ENCODE peak calls at places on chromosomes 12 and 14, in six cellular contexts. U, N, X, A, H and Y are unnamed samples.
A peak's percentile ranks its signal among the peaks of the same experiment; 100 is the strongest.

GRCh38 chr12:101407054-101407437 is 526 bp downstream of the ARL1 start:
- DNase-seq in U (peak; percentile 6), N (no peak), X (no peak), A (no peak), H (no peak), Y (no peak)

GRCh38 chr14:21066882-21067502 is 3.1 kb upstream of the ARHGEF40 start:
- DNase-seq in U (peak; percentile 48), N (peak; percentile 29), X (no peak), A (peak; percentile 41), H (no peak), Y (no peak)

GRCh38 chr14:94171208-94171607 is 2.9 kb upstream of the PPP4R4 start:
- DNase-seq in U (no peak), N (no peak), X (no peak), A (no peak), H (peak; percentile 34), Y (peak; percentile 42)

GRCh38 chr14:60092516-60092915 is 793 bp downstream of the PCNX4 start:
- DNase-seq in U (peak; percentile 39), N (peak; percentile 11), X (no peak), A (peak; percentile 42), H (peak; percentile 38), Y (peak; percentile 41)

GRCh38 chr14:89540009-89540829 is 123.2 kb upstream of the FOXN3 start:
- DNase-seq in U (peak; percentile 89), N (no peak), X (no peak), A (no peak), H (no peak), Y (peak; percentile 38)

GRCh38 chr12:47894068-47894467 is 10.7 kb downstream of the VDR start:
- DNase-seq in U (no peak), N (no peak), X (no peak), A (no peak), H (no peak), Y (no peak)

GRCh38 chr14:67199016-67199415 is 9.8 kb downstream of the GARIN2 start:
- DNase-seq in U (no peak), N (no peak), X (no peak), A (no peak), H (no peak), Y (peak; percentile 19)

GRCh38 chr14:32419429-32419828 is 90.3 kb downstream of the AKAP6 start:
- DNase-seq in U (no peak), N (no peak), X (no peak), A (no peak), H (no peak), Y (no peak)

GRCh38 chr14:95294834-95295599 is 24.7 kb downstream of the CLMN start:
- DNase-seq in U (peak; percentile 39), N (no peak), X (no peak), A (peak; percentile 38), H (no peak), Y (no peak)
- TF ChIP-seq RFX5 in U (no peak), N (no peak), X (no peak), A (no peak), H (no peak), Y (no peak)

GRCh38 chr12:22431693-22432251 is 97.3 kb upstream of the ST8SIA1 start:
- DNase-seq in U (no peak), N (no peak), X (no peak), A (no peak), H (no peak), Y (no peak)

GRCh38 chr12:22435583-22435982 is 101.1 kb upstream of the ST8SIA1 start:
- DNase-seq in U (no peak), N (no peak), X (no peak), A (no peak), H (no peak), Y (no peak)

GRCh38 chr12:22437031-22437806 is 102.7 kb upstream of the ST8SIA1 start:
- DNase-seq in U (no peak), N (no peak), X (no peak), A (peak; percentile 26), H (no peak), Y (no peak)
- TF ChIP-seq RFX5 in U (no peak), N (no peak), X (no peak), A (no peak), H (no peak), Y (no peak)

GRCh38 chr12:4268549-4269181 is 4.9 kb upstream of the CCND2 start:
- DNase-seq in U (no peak), N (no peak), X (no peak), A (no peak), H (no peak), Y (no peak)
- TF ChIP-seq RFX5 in U (no peak), N (no peak), X (no peak), A (no peak), H (no peak), Y (no peak)

DNA sequence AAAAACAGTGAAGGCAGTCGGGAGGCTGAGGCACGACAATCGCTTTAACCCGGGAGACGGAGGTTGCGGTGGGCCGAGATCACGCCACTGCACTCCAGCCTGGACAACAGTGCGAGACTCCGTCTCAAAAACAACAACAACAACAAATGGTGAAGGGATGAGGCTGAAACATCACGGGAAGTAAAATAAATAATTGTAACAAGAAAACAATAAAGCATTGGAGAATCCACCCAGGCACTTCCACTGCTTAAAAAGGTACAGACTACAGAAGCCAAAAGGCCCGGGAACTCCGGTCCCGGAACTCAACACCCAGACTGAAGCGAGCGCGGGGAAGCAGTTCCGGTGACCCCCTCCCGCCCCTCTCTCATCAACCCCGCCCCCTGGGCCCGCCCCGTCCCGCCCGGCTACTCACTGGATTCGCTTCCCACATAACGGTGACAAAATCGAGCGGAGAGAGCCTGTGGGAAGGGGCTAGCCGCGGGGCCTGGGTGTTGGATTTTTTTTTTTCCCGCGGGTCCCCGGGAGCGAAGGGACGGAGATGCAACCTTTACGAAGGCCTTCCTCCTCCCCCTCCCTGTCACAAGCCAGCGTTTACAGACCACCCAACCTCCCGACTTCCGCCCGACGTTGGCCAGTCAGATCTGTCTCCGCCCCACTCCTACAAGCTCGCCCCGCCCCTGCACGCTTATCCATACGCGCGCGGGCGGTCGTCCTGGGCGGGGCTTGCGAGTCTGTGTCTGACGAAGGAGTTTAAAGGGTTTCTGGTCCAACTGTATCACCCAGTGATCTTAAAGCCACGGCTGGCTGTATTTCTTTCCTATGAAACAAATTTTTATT is at the start of gene PARP11:
- DNase-seq in U (peak; percentile 91), N (peak; percentile 76), X (peak; percentile 87), A (peak; percentile 98), H (peak; percentile 92), Y (peak; percentile 95)
- TF ChIP-seq RFX5 in U (no peak), N (no peak), X (peak; percentile 25), A (peak; percentile 32), H (peak; percentile 24), Y (no peak)

DNA sequence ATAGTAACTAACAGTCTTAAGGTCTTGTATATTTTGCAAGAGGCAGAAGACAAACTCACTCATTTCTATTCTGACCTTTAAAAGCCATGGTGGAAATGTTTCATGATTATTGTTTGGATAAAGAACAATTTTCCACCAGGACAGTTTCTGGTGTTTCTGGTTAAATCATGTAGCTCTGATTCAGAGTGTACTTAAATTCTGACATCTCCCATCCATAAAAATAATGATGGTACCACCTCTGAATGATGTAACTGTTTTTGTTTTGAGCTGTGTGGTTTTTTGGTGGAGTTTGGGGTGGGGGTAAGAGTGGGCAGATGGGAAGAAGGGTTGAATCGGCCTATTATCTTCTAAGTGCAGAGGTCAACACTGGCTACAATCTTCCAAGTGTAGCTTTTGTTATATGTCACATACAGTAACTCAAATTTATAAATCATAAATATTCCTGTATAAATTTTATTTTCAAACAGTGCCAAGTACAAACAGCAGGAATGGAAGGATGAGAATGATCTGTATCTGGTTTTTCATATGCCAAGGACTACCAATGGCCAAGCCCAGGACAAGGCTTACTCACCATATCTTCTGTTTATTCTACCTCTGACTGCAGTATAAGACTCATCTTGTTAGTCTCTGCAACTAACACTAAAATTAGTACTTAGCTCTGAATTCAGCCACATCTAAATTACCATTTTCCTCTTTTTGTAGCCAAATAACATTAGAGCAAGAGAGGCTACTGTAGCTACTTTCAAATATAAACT is 108.7 kb downstream of the BCAT1 start:
- DNase-seq in U (no peak), N (no peak), X (no peak), A (no peak), H (no peak), Y (peak; percentile 80)
- TF ChIP-seq RFX5 in U (no peak), N (no peak), X (no peak), A (no peak), H (no peak), Y (no peak)

GRCh38 chr14:99138999-99139865 is 132.8 kb downstream of the BCL11B start:
- DNase-seq in U (no peak), N (no peak), X (no peak), A (no peak), H (no peak), Y (no peak)
- TF ChIP-seq RFX5 in U (no peak), N (no peak), X (no peak), A (no peak), H (no peak), Y (no peak)

DNA sequence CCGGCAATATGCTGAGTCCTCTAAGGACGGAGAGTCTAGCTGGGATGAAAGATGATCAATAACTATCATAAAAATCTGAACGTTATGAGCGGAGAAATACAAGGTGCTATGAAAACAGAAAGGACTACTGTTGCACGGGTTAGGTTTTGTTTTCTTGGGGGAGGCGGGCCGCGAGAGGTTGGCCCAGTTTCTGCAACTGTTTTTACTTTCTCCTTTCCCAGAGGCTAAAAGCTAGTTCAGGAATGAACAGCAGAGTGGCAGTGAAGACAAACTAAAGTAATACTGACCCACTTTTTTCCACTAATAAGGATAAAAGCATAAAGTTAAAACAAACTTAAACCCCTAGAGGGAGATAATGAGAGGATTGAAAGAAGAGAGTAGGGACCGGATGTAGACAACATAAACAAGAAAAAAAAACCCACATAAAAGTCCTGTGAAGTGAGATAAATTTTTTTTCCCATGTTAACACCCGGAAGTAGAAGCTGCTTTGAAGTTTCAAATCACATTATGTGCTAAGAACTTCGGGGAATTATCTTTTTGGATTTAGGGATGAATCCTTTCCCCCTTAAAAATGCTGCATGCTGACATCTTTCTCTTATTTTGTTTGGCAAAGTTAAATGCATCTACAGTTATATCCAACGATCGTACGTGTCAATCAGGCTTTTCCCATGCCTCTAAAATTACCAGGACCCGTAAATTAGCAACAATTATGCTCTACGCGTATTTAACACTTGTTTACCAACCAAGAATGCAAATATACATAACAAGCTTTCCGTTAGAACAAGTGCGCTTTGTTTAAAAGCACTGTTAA is 1.0 kb upstream of the CDK17 start:
- DNase-seq in U (peak; percentile 45), N (peak; percentile 75), X (peak; percentile 72), A (peak; percentile 83), H (peak; percentile 52), Y (peak; percentile 89)
- TF ChIP-seq RFX5 in U (no peak), N (no peak), X (no peak), A (no peak), H (no peak), Y (no peak)

GRCh38 chr12:122067966-122068365 is 10.6 kb upstream of the MLXIP start:
- DNase-seq in U (no peak), N (no peak), X (peak; percentile 56), A (no peak), H (no peak), Y (peak; percentile 89)
- TF ChIP-seq RFX5 in U (no peak), N (no peak), X (no peak), A (no peak), H (no peak), Y (no peak)

DNA sequence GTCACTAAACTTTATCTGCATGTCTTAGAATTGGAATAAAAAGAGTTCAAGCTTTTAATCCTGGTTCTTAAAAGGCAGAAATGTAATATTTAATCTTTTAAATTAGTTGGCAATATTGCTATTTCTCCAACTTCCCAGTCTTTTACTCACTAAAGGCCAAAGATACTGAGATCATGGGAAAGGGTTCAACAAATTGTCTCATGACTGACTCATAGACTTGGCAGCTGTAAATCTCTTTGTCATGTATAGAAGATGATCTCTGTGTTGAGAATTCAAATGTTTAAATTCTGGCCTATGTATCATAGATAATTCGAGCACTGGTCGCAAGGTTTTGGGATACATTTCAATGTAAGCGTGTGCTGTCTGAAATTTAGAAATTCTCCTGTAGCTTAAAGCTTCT is 40.1 kb upstream of the STRAP start:
- DNase-seq in U (no peak), N (no peak), X (no peak), A (peak; percentile 19), H (no peak), Y (peak; percentile 98)
- TF ChIP-seq RFX5 in U (no peak), N (no peak), X (no peak), A (no peak), H (no peak), Y (no peak)